ENCODE peak calls at places on chromosomes 7 and 10, in five cellular contexts. One of them, this sample, is unnamed.

GRCh38 chr10:33336606-33337334 is 2.3 kb upstream of the NRP1 start:
- DNase-seq in endothelial cell: peak
- DNase-seq in left lung: peak
- DNase-seq in lower lobe of right lung: peak
- DNase-seq in fibroblast of lung: peak
- DNase-seq in this sample: no peak

GRCh38 chr10:122435212-122435827 is 19.1 kb upstream of the ARMS2 start:
- DNase-seq in endothelial cell: no peak
- DNase-seq in left lung: no peak
- DNase-seq in lower lobe of right lung: no peak
- DNase-seq in fibroblast of lung: peak
- DNase-seq in this sample: peak

GRCh38 chr10:58704226-58705200 is 191.8 kb downstream of the BICC1 start:
- DNase-seq in endothelial cell: no peak
- DNase-seq in left lung: no peak
- DNase-seq in lower lobe of right lung: no peak
- DNase-seq in fibroblast of lung: peak
- DNase-seq in this sample: no peak

GRCh38 chr10:78772083-78772482 is 296.7 kb upstream of the ZMIZ1 start:
- DNase-seq in endothelial cell: no peak
- DNase-seq in left lung: no peak
- DNase-seq in lower lobe of right lung: no peak
- DNase-seq in fibroblast of lung: no peak
- DNase-seq in this sample: no peak

GRCh38 chr10:102627446-102628293 is 16.6 kb upstream of the TRIM8 start:
- DNase-seq in endothelial cell: peak
- DNase-seq in left lung: peak
- DNase-seq in lower lobe of right lung: peak
- DNase-seq in fibroblast of lung: peak
- DNase-seq in this sample: peak

GRCh38 chr10:34538291-34538829 is 276.7 kb downstream of the PARD3 start:
- DNase-seq in endothelial cell: no peak
- DNase-seq in left lung: no peak
- DNase-seq in lower lobe of right lung: no peak
- DNase-seq in fibroblast of lung: no peak
- DNase-seq in this sample: no peak

GRCh38 chr10:108787932-108788331 is 1135.4 kb downstream of the XPNPEP1 start:
- DNase-seq in endothelial cell: no peak
- DNase-seq in left lung: no peak
- DNase-seq in lower lobe of right lung: no peak
- DNase-seq in fibroblast of lung: peak
- DNase-seq in this sample: no peak

GRCh38 chr10:5488272-5489161 is 10.9 kb downstream of the CALML5 start:
- DNase-seq in endothelial cell: no peak
- DNase-seq in left lung: no peak
- DNase-seq in lower lobe of right lung: no peak
- DNase-seq in fibroblast of lung: no peak
- DNase-seq in this sample: peak

GRCh38 chr10:84854439-84854838 is 526.0 kb downstream of the CCSER2 start:
- DNase-seq in endothelial cell: no peak
- DNase-seq in left lung: no peak
- DNase-seq in lower lobe of right lung: no peak
- DNase-seq in fibroblast of lung: no peak
- DNase-seq in this sample: no peak

GRCh38 chr10:45461034-45461433 is 87.0 kb downstream of the ALOX5 start:
- DNase-seq in endothelial cell: no peak
- DNase-seq in left lung: no peak
- DNase-seq in lower lobe of right lung: no peak
- DNase-seq in fibroblast of lung: no peak
- DNase-seq in this sample: no peak

GRCh38 chr10:11164806-11165590 is 147.3 kb downstream of the CELF2 start:
- DNase-seq in endothelial cell: peak
- DNase-seq in left lung: peak
- DNase-seq in lower lobe of right lung: peak
- DNase-seq in fibroblast of lung: peak
- DNase-seq in this sample: peak

GRCh38 chr10:47287365-47287802 is 12.6 kb upstream of the GDF10 start:
- DNase-seq in endothelial cell: no peak
- DNase-seq in left lung: no peak
- DNase-seq in lower lobe of right lung: no peak
- DNase-seq in fibroblast of lung: no peak
- DNase-seq in this sample: peak

GRCh38 chr10:72038458-72039001 is 49.8 kb downstream of the SPOCK2 start:
- DNase-seq in endothelial cell: no peak
- DNase-seq in left lung: no peak
- DNase-seq in lower lobe of right lung: no peak
- DNase-seq in fibroblast of lung: peak
- DNase-seq in this sample: no peak

GRCh38 chr7:32163911-32164310 is 93.7 kb upstream of the PDE1C start:
- DNase-seq in endothelial cell: no peak
- DNase-seq in left lung: no peak
- DNase-seq in lower lobe of right lung: no peak
- DNase-seq in fibroblast of lung: peak
- DNase-seq in this sample: no peak

GRCh38 chr7:151784843-151785680 is 91.9 kb downstream of the PRKAG2 start:
- DNase-seq in endothelial cell: no peak
- DNase-seq in left lung: peak
- DNase-seq in lower lobe of right lung: no peak
- DNase-seq in fibroblast of lung: no peak
- DNase-seq in this sample: no peak

GRCh38 chr7:151780626-151781025 is 96.3 kb downstream of the PRKAG2 start:
- DNase-seq in endothelial cell: no peak
- DNase-seq in left lung: peak
- DNase-seq in lower lobe of right lung: no peak
- DNase-seq in fibroblast of lung: no peak
- DNase-seq in this sample: no peak

GRCh38 chr7:151781161-151781845 is 95.6 kb downstream of the PRKAG2 start:
- DNase-seq in endothelial cell: no peak
- DNase-seq in left lung: peak
- DNase-seq in lower lobe of right lung: no peak
- DNase-seq in fibroblast of lung: no peak
- DNase-seq in this sample: no peak

GRCh38 chr7:151783958-151784575 is 92.8 kb downstream of the PRKAG2 start:
- DNase-seq in endothelial cell: no peak
- DNase-seq in left lung: peak
- DNase-seq in lower lobe of right lung: peak
- DNase-seq in fibroblast of lung: no peak
- DNase-seq in this sample: no peak

DNA sequence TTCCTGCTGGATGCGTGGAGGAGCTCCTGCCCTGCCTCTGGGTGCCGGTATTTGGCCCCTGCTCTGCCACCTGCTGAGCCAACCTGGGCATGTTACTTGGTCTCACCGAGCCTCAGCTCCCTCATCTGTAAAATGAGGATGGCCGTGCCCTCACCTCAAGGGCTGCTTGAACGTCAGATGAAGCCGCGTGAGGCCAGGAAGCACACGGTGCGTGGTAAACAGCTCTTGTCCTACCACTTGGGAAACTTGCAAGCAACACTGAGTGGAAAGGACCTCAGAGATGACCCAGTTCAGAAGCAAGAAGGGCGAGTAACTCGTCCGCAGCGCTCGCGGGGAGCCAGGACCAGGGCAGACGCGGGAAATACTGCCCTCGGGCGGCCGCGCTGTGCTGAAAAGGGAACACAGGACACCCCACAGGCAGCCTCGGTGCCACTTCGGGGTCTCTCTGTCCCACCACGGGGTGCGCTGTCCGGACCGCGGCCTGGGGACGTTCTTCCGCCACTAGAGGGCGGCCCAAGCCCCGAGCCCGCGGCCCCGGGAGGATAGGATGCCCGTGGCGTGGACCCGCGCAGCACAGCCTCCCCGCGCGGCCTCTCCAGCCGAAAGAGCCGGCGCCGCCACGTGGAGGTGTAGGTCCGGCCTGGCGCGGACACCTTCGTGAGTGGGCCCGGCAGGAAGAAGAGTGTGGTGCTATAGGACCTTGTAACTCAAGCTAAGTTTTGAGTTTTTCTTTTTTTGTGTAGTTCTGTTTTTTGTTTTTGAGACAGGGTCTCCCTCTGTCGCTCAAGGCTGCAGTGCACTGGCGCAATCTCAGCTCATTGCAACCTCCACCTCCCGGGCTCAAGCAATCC is 94.1 kb downstream of the PRKAG2 start:
- DNase-seq in endothelial cell: peak
- DNase-seq in left lung: peak
- DNase-seq in lower lobe of right lung: peak
- DNase-seq in fibroblast of lung: peak
- DNase-seq in this sample: peak
- TF ChIP-seq CTCF in endothelial cell: peak
- TF ChIP-seq CTCF in left lung: peak
- TF ChIP-seq CTCF in lower lobe of right lung: peak
- TF ChIP-seq CTCF in fibroblast of lung: peak
- TF ChIP-seq CTCF in this sample: peak

DNA sequence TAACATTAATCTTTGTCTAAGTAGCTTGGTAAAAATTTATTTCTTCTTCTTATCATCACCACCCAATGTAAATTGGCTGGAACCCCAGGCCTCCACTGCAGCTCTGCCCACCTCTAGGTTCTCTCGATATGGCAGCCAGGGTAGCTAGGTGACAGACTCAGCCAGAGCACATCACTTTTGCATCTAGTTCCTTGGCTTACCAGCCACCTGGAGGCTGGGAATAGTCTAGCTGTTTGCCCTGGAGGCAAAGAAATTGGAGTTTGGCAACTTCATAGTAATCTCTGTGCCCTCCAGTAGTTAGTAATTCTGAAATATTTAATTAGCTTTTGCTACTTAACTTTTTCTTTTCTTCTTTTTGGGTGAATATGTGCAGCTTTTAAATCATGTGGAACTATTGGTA is 9.4 kb downstream of the IFRD1 start:
- DNase-seq in endothelial cell: no peak
- DNase-seq in left lung: no peak
- DNase-seq in lower lobe of right lung: no peak
- DNase-seq in fibroblast of lung: no peak
- DNase-seq in this sample: no peak
- TF ChIP-seq CTCF in endothelial cell: no peak
- TF ChIP-seq CTCF in left lung: no peak
- TF ChIP-seq CTCF in lower lobe of right lung: no peak
- TF ChIP-seq CTCF in fibroblast of lung: no peak
- TF ChIP-seq CTCF in this sample: no peak

GRCh38 chr7:4131043-4131442 is 551.1 kb upstream of the FOXK1 start:
- DNase-seq in endothelial cell: peak
- DNase-seq in left lung: no peak
- DNase-seq in lower lobe of right lung: no peak
- DNase-seq in fibroblast of lung: no peak
- DNase-seq in this sample: no peak
- TF ChIP-seq CTCF in endothelial cell: no peak
- TF ChIP-seq CTCF in left lung: no peak
- TF ChIP-seq CTCF in lower lobe of right lung: no peak
- TF ChIP-seq CTCF in fibroblast of lung: no peak
- TF ChIP-seq CTCF in this sample: no peak

GRCh38 chr7:153027210-153027609 is 267.7 kb downstream of the ACTR3B start:
- DNase-seq in endothelial cell: no peak
- DNase-seq in left lung: no peak
- DNase-seq in lower lobe of right lung: no peak
- DNase-seq in fibroblast of lung: no peak
- DNase-seq in this sample: no peak

GRCh38 chr7:153036396-153037063 is 277.0 kb downstream of the ACTR3B start:
- DNase-seq in endothelial cell: no peak
- DNase-seq in left lung: no peak
- DNase-seq in lower lobe of right lung: no peak
- DNase-seq in fibroblast of lung: no peak
- DNase-seq in this sample: no peak

GRCh38 chr7:153034791-153035190 is 275.2 kb downstream of the ACTR3B start:
- DNase-seq in endothelial cell: no peak
- DNase-seq in left lung: no peak
- DNase-seq in lower lobe of right lung: no peak
- DNase-seq in fibroblast of lung: no peak
- DNase-seq in this sample: no peak

GRCh38 chr7:153027904-153028303 is 268.4 kb downstream of the ACTR3B start:
- DNase-seq in endothelial cell: no peak
- DNase-seq in left lung: no peak
- DNase-seq in lower lobe of right lung: no peak
- DNase-seq in fibroblast of lung: no peak
- DNase-seq in this sample: no peak

GRCh38 chr7:153030976-153031375 is 271.4 kb downstream of the ACTR3B start:
- DNase-seq in endothelial cell: no peak
- DNase-seq in left lung: no peak
- DNase-seq in lower lobe of right lung: no peak
- DNase-seq in fibroblast of lung: no peak
- DNase-seq in this sample: no peak
- TF ChIP-seq CTCF in endothelial cell: no peak
- TF ChIP-seq CTCF in left lung: no peak
- TF ChIP-seq CTCF in lower lobe of right lung: no peak
- TF ChIP-seq CTCF in fibroblast of lung: no peak
- TF ChIP-seq CTCF in this sample: no peak

DNA sequence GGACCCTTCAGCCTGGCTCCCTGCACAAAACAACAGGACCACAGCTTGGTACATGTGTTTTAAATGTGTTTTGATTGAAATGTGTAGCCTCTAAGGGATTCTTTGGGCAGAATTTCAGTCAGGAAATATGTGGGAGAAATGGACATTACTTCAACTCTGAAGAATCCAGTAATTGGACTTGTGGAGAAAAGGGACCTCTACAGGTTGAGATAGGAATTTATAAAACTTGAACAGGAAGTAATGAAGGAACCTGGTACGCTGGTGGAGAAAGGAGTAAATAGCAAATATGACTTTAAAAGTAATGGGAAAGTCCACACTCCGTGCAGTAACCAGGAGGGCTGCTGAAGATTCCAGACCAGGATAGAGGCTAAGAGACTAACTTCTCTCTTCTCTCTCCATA is 220.5 kb downstream of the LHFPL3 start:
- DNase-seq in endothelial cell: no peak
- DNase-seq in left lung: no peak
- DNase-seq in lower lobe of right lung: no peak
- DNase-seq in fibroblast of lung: no peak
- DNase-seq in this sample: peak
- TF ChIP-seq CTCF in endothelial cell: peak
- TF ChIP-seq CTCF in left lung: no peak
- TF ChIP-seq CTCF in lower lobe of right lung: no peak
- TF ChIP-seq CTCF in fibroblast of lung: no peak
- TF ChIP-seq CTCF in this sample: peak

GRCh38 chr10:101142533-101143353 is 11.6 kb downstream of the TLX1 start:
- DNase-seq in endothelial cell: no peak
- DNase-seq in left lung: no peak
- DNase-seq in lower lobe of right lung: no peak
- DNase-seq in fibroblast of lung: no peak
- DNase-seq in this sample: no peak
- TF ChIP-seq CTCF in endothelial cell: no peak
- TF ChIP-seq CTCF in left lung: no peak
- TF ChIP-seq CTCF in lower lobe of right lung: no peak
- TF ChIP-seq CTCF in fibroblast of lung: no peak
- TF ChIP-seq CTCF in this sample: no peak

DNA sequence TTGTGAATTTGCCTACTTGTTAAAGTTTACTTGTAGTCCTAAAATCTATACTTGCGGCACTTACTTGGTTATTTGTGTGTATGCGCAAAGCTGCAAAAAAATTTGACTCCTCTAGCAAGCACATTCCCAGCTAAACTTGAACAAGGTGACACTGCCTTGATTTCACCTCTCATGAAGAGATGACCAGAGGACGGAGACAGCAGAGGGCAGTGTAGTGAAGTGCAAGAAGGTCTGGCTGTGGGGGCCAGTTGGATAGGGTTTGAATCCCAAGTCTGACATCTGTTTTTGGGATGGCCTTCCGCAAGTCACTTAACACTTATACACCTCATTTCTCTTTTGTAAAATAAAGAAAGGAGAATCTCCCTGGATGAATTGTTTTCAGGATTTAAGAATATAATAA is 15.7 kb downstream of the SLK start:
- DNase-seq in endothelial cell: peak
- DNase-seq in left lung: no peak
- DNase-seq in lower lobe of right lung: no peak
- DNase-seq in fibroblast of lung: peak
- DNase-seq in this sample: peak
- TF ChIP-seq CTCF in endothelial cell: no peak
- TF ChIP-seq CTCF in left lung: no peak
- TF ChIP-seq CTCF in lower lobe of right lung: no peak
- TF ChIP-seq CTCF in fibroblast of lung: no peak
- TF ChIP-seq CTCF in this sample: no peak

GRCh38 chr7:44218418-44219201 is 17.8 kb downstream of the YKT6 start:
- DNase-seq in endothelial cell: peak
- DNase-seq in left lung: no peak
- DNase-seq in lower lobe of right lung: peak
- DNase-seq in fibroblast of lung: no peak
- DNase-seq in this sample: no peak
- TF ChIP-seq CTCF in endothelial cell: no peak
- TF ChIP-seq CTCF in left lung: no peak
- TF ChIP-seq CTCF in lower lobe of right lung: no peak
- TF ChIP-seq CTCF in fibroblast of lung: no peak
- TF ChIP-seq CTCF in this sample: no peak

This sample was measured in MCF 10A.